ENCODE peak calls at places on chromosome 17, in five cellular contexts. B is renal cortical epithelial cell, H is body of pancreas, M is erythroblast, I is foreskin fibroblast. N is an unnamed sample.

GRCh38 chr17:76405967-76406647 is 21.7 kb downstream of the SPHK1 start:
- DNase-seq in M (peak; percentile 97), H (peak; percentile 36), B (no peak), I (no peak), N (peak; percentile 99)

GRCh38 chr17:67725232-67726206 is 7.8 kb downstream of the NOL11 start:
- DNase-seq in M (no peak), H (no peak), B (no peak), I (no peak), N (no peak)

GRCh38 chr17:62671553-62671952 is 44.1 kb downstream of the MRC2 start:
- DNase-seq in I (no peak), M (no peak), B (no peak), H (no peak), N (no peak)

GRCh38 chr17:19363460-19364035 is 1.0 kb upstream of the B9D1 start:
- DNase-seq in B (no peak), I (no peak), H (no peak), M (no peak), N (no peak)

GRCh38 chr17:57636985-57637667 is 108.0 kb downstream of the CCDC182 start:
- DNase-seq in H (no peak), B (no peak), M (no peak), I (no peak), N (no peak)

GRCh38 chr17:45413498-45413923 is 19.2 kb downstream of the ARHGAP27 start:
- DNase-seq in B (no peak), M (no peak), H (no peak), I (no peak), N (peak; percentile 10)

GRCh38 chr17:32894245-32894644 is 17.3 kb upstream of the MYO1D start:
- DNase-seq in B (no peak), H (no peak), I (no peak), M (peak; percentile 70), N (peak; percentile 67)

GRCh38 chr17:59652119-59652518 is 32.4 kb downstream of the CLTC start:
- DNase-seq in M (no peak), I (peak; percentile 78), B (no peak), H (no peak), N (no peak)

GRCh38 chr17:51948128-51948527 is 210.4 kb downstream of the CA10 start:
- DNase-seq in H (no peak), B (peak; percentile 20), I (no peak), M (no peak), N (no peak)

GRCh38 chr17:76266244-76266938 is 1.2 kb downstream of the UBALD2 start:
- DNase-seq in B (no peak), H (no peak), I (no peak), M (peak; percentile 54), N (peak; percentile 50)

GRCh38 chr17:57551321-57552079 is 193.6 kb downstream of the CCDC182 start:
- DNase-seq in I (no peak), M (no peak), H (no peak), B (no peak), N (no peak)